ENCODE peak calls at places on chromosome 14, in seven cellular contexts. L, S, Y, U, P, D and O are unnamed samples.

GRCh38 chr14:95097385-95097784 is 59.9 kb downstream of the DICER1 start:
- DNase-seq in P (no peak), U (peak), L (no peak), S (no peak), Y (no peak), D (no peak), O (no peak)

GRCh38 chr14:90788031-90788430 is 28.2 kb downstream of the TTC7B start:
- DNase-seq in P (no peak), L (no peak), S (no peak), U (no peak), D (peak), Y (no peak), O (no peak)

GRCh38 chr14:96663491-96664067 is 133.6 kb upstream of the VRK1 start:
- DNase-seq in S (no peak), Y (no peak), L (no peak), P (no peak), D (no peak), U (no peak), O (no peak)

GRCh38 chr14:97385727-97386126 is 588.5 kb downstream of the VRK1 start:
- DNase-seq in P (no peak), L (no peak), U (no peak), S (no peak), D (no peak), Y (no peak), O (no peak)

GRCh38 chr14:82009076-82009475 is 475.4 kb upstream of the SEL1L start:
- DNase-seq in D (peak), S (no peak), P (no peak), L (no peak), Y (no peak), U (no peak), O (no peak)

GRCh38 chr14:57686317-57686716 is 179.6 kb downstream of the SLC35F4 start:
- DNase-seq in U (no peak), L (no peak), P (no peak), Y (no peak), S (no peak), D (no peak), O (no peak)

GRCh38 chr14:61368061-61368710 is 46.8 kb downstream of the PRKCH start:
- DNase-seq in Y (no peak), S (no peak), U (no peak), L (no peak), D (no peak), P (no peak), O (no peak)

GRCh38 chr14:32826404-32827082 is 112.1 kb upstream of the NPAS3 start:
- DNase-seq in L (no peak), Y (no peak), P (peak), D (no peak), S (no peak), U (peak), O (no peak)

DNA sequence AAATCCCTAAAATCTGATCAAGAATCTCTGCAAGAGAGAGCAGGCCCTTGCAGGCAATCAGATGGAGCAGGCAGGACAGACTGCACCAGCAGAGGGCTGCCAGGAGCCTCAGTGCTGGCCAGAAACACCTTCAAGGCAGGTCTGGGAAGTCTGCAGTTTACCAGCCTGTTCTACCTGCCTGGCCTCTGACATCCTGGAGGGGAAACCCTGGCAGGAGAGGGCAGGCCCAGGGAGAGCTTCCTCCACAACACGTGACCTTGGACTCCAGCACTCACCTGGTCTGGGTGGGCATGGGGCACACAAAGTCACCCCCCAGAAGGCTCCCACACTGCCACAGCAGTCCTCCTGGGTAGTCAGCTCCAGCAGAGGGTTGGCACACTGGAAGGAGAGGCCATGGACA is 56.0 kb downstream of the ISCA2 start:
- DNase-seq in S (no peak), D (no peak), Y (no peak), P (no peak), U (no peak), L (no peak), O (no peak)
- TF ChIP-seq CTCF in S (no peak), D (no peak), Y (no peak), P (no peak), U (no peak), L (peak), O (no peak)

GRCh38 chr14:88727057-88727456 is 65.7 kb downstream of the EML5 start:
- DNase-seq in S (no peak), Y (no peak), L (no peak), D (no peak), P (no peak), U (no peak), O (no peak)

DNA sequence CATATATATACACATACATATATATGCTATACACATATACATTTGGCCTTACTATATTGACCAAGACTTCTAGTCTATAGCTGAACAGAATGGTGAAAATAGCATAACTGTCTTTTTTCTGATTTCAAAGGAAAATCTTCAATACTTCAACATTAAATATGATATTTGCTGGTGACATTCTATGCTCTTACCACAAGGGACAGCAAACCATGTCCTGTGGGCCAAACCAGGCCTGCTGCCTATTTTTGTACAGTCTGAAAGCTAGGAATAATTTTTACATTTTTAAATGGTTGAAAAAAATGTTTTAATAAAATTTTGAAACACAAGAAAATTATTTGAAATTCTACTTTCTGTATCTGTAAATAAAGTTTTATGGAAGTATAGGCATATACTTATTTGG is 63.6 kb downstream of the EML5 start:
- DNase-seq in Y (no peak), P (no peak), S (no peak), L (no peak), U (no peak), D (no peak), O (no peak)
- TF ChIP-seq CTCF in Y (peak), P (no peak), S (no peak), L (peak), U (peak), D (no peak), O (peak)

GRCh38 chr14:21860172-21860571 is 186.6 kb upstream of the OR4E1 start:
- DNase-seq in U (no peak), Y (no peak), L (no peak), D (peak), S (no peak), P (peak), O (no peak)
- TF ChIP-seq CTCF in U (no peak), Y (peak), L (peak), D (peak), S (no peak), P (peak), O (peak)

DNA sequence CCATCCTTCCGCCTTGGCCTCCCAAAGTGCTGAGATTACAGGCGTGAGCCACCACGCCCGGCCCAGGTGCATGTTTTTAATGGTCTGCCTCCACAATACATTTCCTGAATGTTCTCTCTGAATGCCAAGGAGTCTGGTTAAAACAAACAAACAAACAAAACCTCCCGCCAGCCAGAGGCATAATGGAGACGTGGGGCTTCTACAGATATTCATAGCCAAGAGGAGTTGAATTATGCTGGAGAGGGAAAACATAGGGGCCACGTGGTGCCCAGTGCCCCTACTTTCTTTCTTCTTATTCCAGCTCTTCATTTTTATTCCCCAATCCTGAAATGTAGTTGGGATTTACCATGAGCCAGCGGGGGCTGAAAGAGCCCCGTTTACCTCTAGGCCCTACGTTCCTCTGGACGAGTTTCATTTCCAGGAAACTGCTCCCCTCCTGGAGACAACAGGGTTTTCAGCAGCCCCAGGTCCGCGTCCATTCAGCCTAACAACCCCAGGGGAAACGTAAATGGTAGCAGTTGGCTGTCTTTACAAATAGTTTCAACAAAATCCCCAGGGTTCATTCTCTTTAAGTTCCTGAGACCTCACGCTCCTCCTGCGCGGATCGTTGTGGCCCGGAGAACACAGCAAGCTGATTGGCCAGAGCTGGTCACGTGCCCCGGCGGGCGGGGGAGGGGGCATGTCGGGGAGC is 108.5 kb upstream of the ESRRB start:
- DNase-seq in Y (peak), D (peak), U (peak), L (peak), S (peak), P (no peak), O (peak)
- TF ChIP-seq CTCF in Y (no peak), D (no peak), U (no peak), L (peak), S (peak), P (no peak), O (peak)

GRCh38 chr14:94052662-94053061 is 26.5 kb downstream of the OTUB2 start:
- DNase-seq in U (no peak), S (no peak), L (no peak), D (no peak), P (no peak), Y (no peak), O (no peak)

GRCh38 chr14:94049625-94050023 is 23.5 kb downstream of the OTUB2 start:
- DNase-seq in D (no peak), S (no peak), P (no peak), Y (no peak), U (no peak), L (no peak), O (no peak)

GRCh38 chr14:94050231-94050880 is 24.2 kb downstream of the OTUB2 start:
- DNase-seq in L (no peak), Y (no peak), S (peak), D (no peak), U (no peak), P (no peak), O (no peak)

GRCh38 chr14:94051779-94052178 is 25.6 kb downstream of the OTUB2 start:
- DNase-seq in Y (no peak), U (no peak), S (no peak), L (no peak), D (no peak), P (no peak), O (no peak)

DNA sequence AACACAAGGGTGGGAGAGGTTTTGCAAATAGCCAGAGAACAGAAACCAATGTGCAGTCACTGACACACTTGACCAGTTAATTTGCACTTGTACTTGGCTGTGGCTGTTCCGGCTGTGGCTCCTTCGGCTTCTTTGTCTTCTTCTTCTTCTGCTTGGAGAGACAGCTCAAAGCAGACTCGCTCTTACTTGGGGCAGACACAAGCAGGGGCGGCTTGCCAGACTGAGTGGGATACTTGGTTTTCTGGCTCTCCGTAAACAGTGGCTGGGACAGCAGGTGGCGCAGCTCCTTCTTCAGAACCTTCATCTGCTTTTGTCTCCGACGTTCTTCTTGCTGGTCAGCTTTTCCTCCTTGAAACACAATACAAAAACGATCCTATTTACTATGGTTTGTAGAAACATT is 25.0 kb downstream of the OTUB2 start:
- DNase-seq in D (no peak), Y (no peak), S (no peak), P (no peak), L (no peak), U (peak), O (no peak)
- TF ChIP-seq CTCF in D (peak), Y (no peak), S (peak), P (no peak), L (peak), U (peak), O (peak)